ENCODE peak calls at places on chromosomes 4 and X, in nine cellular contexts. D is BJ; K is H9; L is SK-N-SH; U is cortex of kidney; Z is mucosa of descending colon; V is AG04450; T is activated CD4-positive, alpha-beta T cell treated with anti-CD3 and anti-CD28 coated beads for 24 hours; B is fibroblast of gingiva. C is an unnamed sample.

GRCh38 chrX:16870861-16871584 is 861 bp upstream of the RBBP7 start:
- DNase-seq in D (no peak), K (peak), L (peak), U (peak), Z (peak), V (no peak), T (no peak), B (peak), C (no peak)

GRCh38 chrX:39487166-39488006 is 610.4 kb downstream of the BCOR start:
- DNase-seq in D (no peak), K (no peak), L (no peak), U (no peak), Z (no peak), V (no peak), T (no peak), B (no peak), C (no peak)

GRCh38 chr4:20195071-20195885 is 56.4 kb upstream of the SLIT2 start:
- DNase-seq in D (no peak), K (no peak), L (no peak), U (no peak), Z (no peak), V (no peak), T (no peak), B (no peak), C (no peak)

GRCh38 chr4:156971623-156972369 is at the start of gene PDGFC:
- DNase-seq in D (no peak), K (peak), L (peak), U (peak), Z (peak), V (no peak), T (no peak), B (peak), C (no peak)

GRCh38 chrX:107716045-107716684 is 59.4 kb downstream of the TSC22D3 start:
- DNase-seq in D (no peak), K (peak), L (peak), U (no peak), Z (peak), V (no peak), T (no peak), B (peak), C (no peak)

GRCh38 chrX:44872319-44872816 is 620 bp upstream of the KDM6A start:
- DNase-seq in D (no peak), K (no peak), L (no peak), U (peak), Z (peak), V (no peak), T (no peak), B (peak), C (no peak)

GRCh38 chrX:48022100-48022499 is 15.3 kb downstream of the SPACA5 start:
- DNase-seq in D (no peak), K (no peak), L (no peak), U (no peak), Z (no peak), V (no peak), T (no peak), B (no peak), C (no peak)

GRCh38 chr4:183716302-183716701 is 57.2 kb downstream of the TRAPPC11 start:
- DNase-seq in D (no peak), K (no peak), L (no peak), U (no peak), Z (no peak), V (no peak), T (no peak), B (no peak), C (no peak)

C was measured in glomerular endothelial cell.